ENCODE peak calls at places on chromosomes 4 and X, in seven cellular contexts. C is neuronal stem cell, H is H1, I is H9, A is trophoblast cell, L is IMR-90, V is mesenchymal stem cell. Q is an unnamed sample.

GRCh38 chr4:27084685-27085356 is 224.2 kb downstream of the STIM2 start:
- DNase-seq in L (peak), A (no peak), V (peak), C (peak), H (peak), I (peak), Q (peak)

GRCh38 chr4:53105313-53105712 is 243.2 kb downstream of the RASL11B start:
- DNase-seq in A (no peak), I (no peak), L (no peak), H (no peak), V (no peak), C (no peak), Q (no peak)

GRCh38 chr4:145937990-145938611 is 522 bp downstream of the ZNF827 start:
- DNase-seq in C (peak), L (peak), H (peak), V (peak), I (no peak), A (no peak), Q (peak)

GRCh38 chr4:126977306-126977705 is 655.5 kb upstream of the INTU start:
- DNase-seq in V (peak), I (peak), H (no peak), L (peak), C (no peak), A (no peak), Q (peak)

GRCh38 chr4:78904143-78904542 is 35.1 kb downstream of the PAQR3 start:
- DNase-seq in L (no peak), A (no peak), I (no peak), V (no peak), H (no peak), C (no peak), Q (no peak)

GRCh38 chr4:106967892-106968291 is 68.2 kb downstream of the DKK2 start:
- DNase-seq in A (no peak), L (no peak), H (no peak), C (no peak), V (no peak), I (no peak), Q (no peak)

GRCh38 chr4:8699063-8699385 is 106.5 kb downstream of the CPZ start:
- DNase-seq in I (peak), A (no peak), L (no peak), H (no peak), V (no peak), C (no peak), Q (no peak)

GRCh38 chr4:99324978-99325377 is 3.8 kb upstream of the ADH1B start:
- DNase-seq in L (peak), I (no peak), A (no peak), H (no peak), C (no peak), V (peak), Q (no peak)

GRCh38 chrX:104854790-104855340 is 288.9 kb downstream of the IL1RAPL2 start:
- DNase-seq in V (no peak), C (no peak), H (no peak), A (no peak), L (no peak), I (no peak), Q (no peak)

GRCh38 chr4:54526560-54526959 is 131.2 kb upstream of the KIT start:
- DNase-seq in I (no peak), V (no peak), A (no peak), L (no peak), C (no peak), H (no peak), Q (no peak)

GRCh38 chr4:3316146-3316545 is 23.3 kb downstream of the RGS12 start:
- DNase-seq in H (no peak), I (peak), C (no peak), A (no peak), V (no peak), L (no peak), Q (no peak)

GRCh38 chr4:165700855-165701254 is 172.2 kb upstream of the TLL1 start:
- DNase-seq in C (no peak), H (no peak), L (no peak), A (no peak), V (no peak), I (peak), Q (peak)

GRCh38 chrX:41384041-41384705 is 50.2 kb downstream of the DDX3X start:
- DNase-seq in C (no peak), I (no peak), A (peak), H (no peak), L (peak), V (peak), Q (peak)

GRCh38 chr4:152188801-152189200 is 347.1 kb downstream of the FBXW7 start:
- DNase-seq in L (no peak), A (no peak), V (no peak), H (no peak), C (no peak), I (no peak), Q (no peak)

GRCh38 chr4:153223418-153223792 is 19.2 kb downstream of the TRIM2 start:
- DNase-seq in I (no peak), C (no peak), L (no peak), V (no peak), A (no peak), H (no peak), Q (peak)

GRCh38 chrX:152635941-152636340 is 1.8 kb upstream of the GABRQ start:
- DNase-seq in L (peak), I (peak), H (peak), C (peak), A (peak), V (peak), Q (peak)

GRCh38 chr4:94256833-94257232 is 49.2 kb downstream of the SMARCAD1 start:
- DNase-seq in V (peak), H (no peak), L (peak), C (no peak), A (no peak), I (no peak), Q (peak)

GRCh38 chr4:102247041-102247440 is 98.2 kb downstream of the SLC39A8 start:
- DNase-seq in L (no peak), H (no peak), I (no peak), V (no peak), A (no peak), C (no peak), Q (no peak)

GRCh38 chr4:85058551-85058950 is 92.1 kb upstream of the WDFY3 start:
- DNase-seq in A (no peak), H (no peak), V (peak), I (no peak), C (no peak), L (peak), Q (no peak)

DNA sequence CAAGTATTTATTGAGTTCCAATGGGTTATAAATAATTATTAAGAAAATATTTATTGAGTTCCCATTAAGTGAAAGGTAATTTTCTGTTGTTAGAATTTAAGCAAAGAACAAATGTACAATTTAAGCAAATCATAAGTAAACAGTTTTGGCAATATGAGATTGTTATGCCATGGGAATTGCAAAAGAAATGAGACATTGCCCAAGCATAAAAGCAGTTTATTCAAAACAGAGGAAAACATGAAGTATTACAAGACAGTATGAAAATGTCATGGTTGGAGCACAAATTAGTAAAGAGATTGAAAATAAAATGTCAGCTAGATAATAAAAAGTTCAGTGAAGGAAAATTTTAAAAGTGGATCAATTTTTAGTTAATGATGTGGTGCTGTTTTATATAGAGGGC is 706.1 kb upstream of the EPHA5 start:
- DNase-seq in A (no peak), V (no peak), H (no peak), C (no peak), I (no peak), L (no peak), Q (no peak)
- H3K23ac ChIP-seq in A (no peak), V (no peak), H (no peak), C (no peak), I (no peak), L (no peak), Q (no peak)

GRCh38 chr4:6960154-6960553 is 50.5 kb downstream of the TBC1D14 start:
- DNase-seq in H (peak), I (no peak), V (no peak), C (no peak), A (no peak), L (no peak), Q (no peak)

GRCh38 chr4:6962211-6963041 is 52.8 kb downstream of the TBC1D14 start:
- DNase-seq in I (no peak), A (no peak), L (no peak), C (peak), H (no peak), V (no peak), Q (no peak)

GRCh38 chr4:6961496-6962210 is 52.0 kb downstream of the TBC1D14 start:
- DNase-seq in A (no peak), V (no peak), C (no peak), H (no peak), I (no peak), L (no peak), Q (no peak)

GRCh38 chr4:6959261-6959660 is 49.6 kb downstream of the TBC1D14 start:
- DNase-seq in A (no peak), H (peak), V (no peak), I (no peak), C (no peak), L (no peak), Q (no peak)

GRCh38 chr4:6960628-6961027 is 51.0 kb downstream of the TBC1D14 start:
- DNase-seq in I (no peak), A (no peak), L (no peak), H (no peak), V (no peak), C (no peak), Q (no peak)
- H3K23ac ChIP-seq in I (no peak), A (no peak), L (no peak), H (no peak), V (peak), C (no peak), Q (no peak)

GRCh38 chr4:30717208-30718020 is 2.8 kb upstream of the PCDH7 start:
- DNase-seq in V (peak), H (peak), C (peak), I (peak), L (peak), A (no peak), Q (no peak)
- H3K23ac ChIP-seq in V (peak), H (no peak), C (no peak), I (no peak), L (no peak), A (no peak), Q (peak)

GRCh38 chr4:120064887-120065286 is 1.8 kb downstream of the MAD2L1 start:
- DNase-seq in L (no peak), A (no peak), V (no peak), H (no peak), C (no peak), I (no peak), Q (no peak)
- H3K23ac ChIP-seq in L (peak), A (no peak), V (no peak), H (no peak), C (no peak), I (no peak), Q (no peak)

DNA sequence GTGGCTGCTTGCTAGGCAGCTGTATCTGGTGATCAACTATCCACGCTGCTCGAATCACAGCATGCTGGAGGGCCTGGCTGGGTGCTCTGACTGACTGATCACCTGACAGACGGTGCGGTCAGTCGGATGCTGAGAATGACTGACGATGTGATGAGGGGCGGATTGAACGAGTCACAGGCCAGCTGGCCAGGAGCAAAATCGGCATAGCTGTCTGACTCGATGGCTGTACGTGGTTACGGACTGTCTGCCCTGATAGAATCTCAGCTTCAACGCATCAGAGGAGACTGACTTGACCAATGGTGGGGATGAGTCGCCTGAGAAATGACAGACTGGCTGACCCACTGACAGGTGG is 1.0 kb upstream of the SUV39H1 start:
- DNase-seq in H (no peak), A (peak), I (no peak), L (peak), V (peak), C (no peak), Q (no peak)
- H3K23ac ChIP-seq in H (no peak), A (no peak), I (no peak), L (no peak), V (no peak), C (no peak), Q (no peak)

DNA sequence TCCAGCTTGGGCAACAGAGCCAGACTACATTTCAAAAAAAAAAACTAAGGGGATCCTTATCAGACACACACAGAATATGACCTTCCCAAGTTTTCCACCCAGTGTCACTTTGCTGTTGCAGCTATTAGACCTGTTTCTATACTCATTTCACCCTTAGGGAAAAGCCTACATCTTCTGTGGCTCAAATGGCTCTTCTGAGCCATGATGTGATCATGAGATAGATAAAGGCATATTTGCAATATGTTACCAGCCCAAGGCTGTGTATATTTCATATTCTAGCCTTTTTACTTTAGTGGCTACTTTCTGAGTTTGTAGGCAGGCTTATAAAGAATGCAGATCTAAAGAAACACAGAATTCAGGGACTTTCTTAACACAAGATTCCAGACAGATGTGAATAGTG is 19.3 kb downstream of the RS1 start:
- DNase-seq in A (peak), L (no peak), I (no peak), C (no peak), H (no peak), V (no peak), Q (no peak)
- H3K23ac ChIP-seq in A (no peak), L (no peak), I (no peak), C (no peak), H (no peak), V (no peak), Q (no peak)